ENCODE peak calls at places on chromosomes 5 and 9, in six cellular contexts. K, E, I, D, T and V are unnamed samples.

GRCh38 chr5:59607126-59607807 is 286.3 kb downstream of the PDE4D start:
- DNase-seq in K (no peak), E (no peak), I (no peak), D (no peak), T (no peak), V (no peak)

GRCh38 chr5:1781726-1782384 is 17.8 kb downstream of the MRPL36 start:
- DNase-seq in K (no peak), E (no peak), I (no peak), D (no peak), T (no peak), V (no peak)

GRCh38 chr5:75952291-75952690 is 130.9 kb upstream of the SV2C start:
- DNase-seq in K (no peak), E (no peak), I (no peak), D (no peak), T (no peak), V (no peak)

GRCh38 chr9:35734096-35734495 is 1.6 kb downstream of the CREB3 start:
- DNase-seq in K (no peak), E (no peak), I (no peak), D (no peak), T (no peak), V (no peak)

GRCh38 chr9:111743275-111743674 is 51.5 kb downstream of the SHOC1 start:
- DNase-seq in K (no peak), E (no peak), I (no peak), D (peak), T (no peak), V (no peak)

GRCh38 chr5:139418804-139419203 is 14.9 kb upstream of the SPATA24 start:
- DNase-seq in K (no peak), E (no peak), I (no peak), D (no peak), T (no peak), V (no peak)

GRCh38 chr9:135804588-135805421 is 102.5 kb downstream of the CAMSAP1 start:
- DNase-seq in K (no peak), E (no peak), I (no peak), D (no peak), T (no peak), V (no peak)

GRCh38 chr9:109910616-109911568 is 130.9 kb downstream of the PALM2AKAP2 start:
- DNase-seq in K (peak), E (no peak), I (no peak), D (peak), T (no peak), V (no peak)

GRCh38 chr5:19608434-19608833 is 379.6 kb downstream of the CDH18 start:
- DNase-seq in K (no peak), E (no peak), I (no peak), D (peak), T (no peak), V (no peak)

GRCh38 chr5:55997742-55998351 is 3.1 kb upstream of the IL6ST start:
- DNase-seq in K (no peak), E (no peak), I (no peak), D (peak), T (no peak), V (no peak)

GRCh38 chr9:126248680-126249079 is 77.9 kb upstream of the MVB12B start:
- DNase-seq in K (no peak), E (no peak), I (no peak), D (peak), T (no peak), V (no peak)

GRCh38 chr5:79396265-79396664 is 117.7 kb downstream of the HOMER1 start:
- DNase-seq in K (no peak), E (no peak), I (no peak), D (no peak), T (no peak), V (no peak)

GRCh38 chr5:158940977-158941376 is 158.7 kb downstream of the EBF1 start:
- DNase-seq in K (no peak), E (no peak), I (no peak), D (no peak), T (no peak), V (no peak)

GRCh38 chr5:148063861-148064260 is at the start of gene SPINK5:
- DNase-seq in K (no peak), E (no peak), I (no peak), D (no peak), T (no peak), V (no peak)

GRCh38 chr5:115507682-115508081 is 36.9 kb downstream of the FEM1C start:
- DNase-seq in K (peak), E (no peak), I (no peak), D (no peak), T (no peak), V (no peak)

GRCh38 chr5:56951946-56952691 is at the start of gene MIER3:
- DNase-seq in K (no peak), E (peak), I (peak), D (peak), T (peak), V (peak)

GRCh38 chr9:69877852-69878507 is 57.4 kb downstream of the CFAP95 start:
- DNase-seq in K (no peak), E (no peak), I (peak), D (peak), T (no peak), V (no peak)

GRCh38 chr9:18708429-18708828 is 234.5 kb downstream of the ADAMTSL1 start:
- DNase-seq in K (no peak), E (no peak), I (no peak), D (no peak), T (no peak), V (no peak)

GRCh38 chr5:160363661-160364060 is 6.8 kb downstream of the C1QTNF2 start:
- DNase-seq in K (no peak), E (no peak), I (no peak), D (no peak), T (no peak), V (no peak)

GRCh38 chr5:135486679-135487395 is 34.7 kb upstream of the TIFAB start:
- DNase-seq in K (no peak), E (no peak), I (no peak), D (no peak), T (no peak), V (no peak)

GRCh38 chr9:81564632-81565031 is 124.7 kb downstream of the TLE1 start:
- DNase-seq in K (no peak), E (no peak), I (no peak), D (no peak), T (no peak), V (no peak)

GRCh38 chr5:172622091-172623046 is 18.7 kb upstream of the NEURL1B start:
- DNase-seq in K (no peak), E (no peak), I (no peak), D (no peak), T (no peak), V (no peak)

GRCh38 chr9:114286146-114286679 is 36.7 kb upstream of the ORM1 start:
- DNase-seq in K (no peak), E (no peak), I (no peak), D (no peak), T (no peak), V (no peak)

GRCh38 chr9:21967707-21968106 is 26.5 kb downstream of the CDKN2A start:
- DNase-seq in K (no peak), E (no peak), I (no peak), D (no peak), T (no peak), V (no peak)

GRCh38 chr9:72858089-72858912 is 94.6 kb downstream of the ALDH1A1 start:
- DNase-seq in K (no peak), E (no peak), I (no peak), D (peak), T (no peak), V (no peak)

GRCh38 chr5:1002836-1003235 is 5.8 kb upstream of the NKD2 start:
- DNase-seq in K (no peak), E (no peak), I (no peak), D (no peak), T (no peak), V (no peak)

GRCh38 chr5:132103380-132103951 is 29.9 kb downstream of the CSF2 start:
- DNase-seq in K (peak), E (no peak), I (no peak), D (peak), T (peak), V (no peak)

GRCh38 chr5:142404046-142404477 is 79.2 kb upstream of the SPRY4 start:
- DNase-seq in K (no peak), E (no peak), I (no peak), D (no peak), T (no peak), V (no peak)

GRCh38 chr5:133460172-133460758 is 152.1 kb downstream of the FSTL4 start:
- DNase-seq in K (no peak), E (peak), I (peak), D (peak), T (no peak), V (no peak)

GRCh38 chr5:14590949-14591348 is 9.4 kb downstream of the OTULINL start:
- DNase-seq in K (no peak), E (no peak), I (no peak), D (no peak), T (no peak), V (no peak)